ENCODE peak calls at places on chromosomes 3 and 15, in four cellular contexts. V, E, H and O are unnamed samples.
A peak's percentile ranks its signal among the peaks of the same experiment; 100 is the strongest.

GRCh38 chr15:68640791-68641331 is 62.1 kb downstream of the CORO2B start:
- DNase-seq in V (no peak), E (no peak), H (no peak), O (no peak)

GRCh38 chr3:82802501-82802900 is 1041.1 kb upstream of the GBE1 start:
- DNase-seq in V (no peak), E (no peak), H (no peak), O (no peak)

GRCh38 chr3:105369501-105370371 is 3.0 kb downstream of the ALCAM start:
- DNase-seq in V (no peak), E (peak; percentile 47), H (peak; percentile 53), O (peak; percentile 49)

GRCh38 chr15:51759557-51760070 is 8.2 kb downstream of the TMOD2 start:
- DNase-seq in V (peak; percentile 41), E (no peak), H (no peak), O (peak; percentile 6)

GRCh38 chr3:4827767-4828166 is 151.5 kb upstream of the BHLHE40 start:
- DNase-seq in V (no peak), E (no peak), H (no peak), O (no peak)

GRCh38 chr15:62173215-62173614 is 8.1 kb upstream of the C2CD4B start:
- DNase-seq in V (no peak), E (no peak), H (no peak), O (no peak)

GRCh38 chr3:43709022-43709421 is 18.3 kb downstream of the ABHD5 start:
- DNase-seq in V (no peak), E (no peak), H (no peak), O (peak; percentile 63)

GRCh38 chr15:62482715-62483429 is 317.8 kb upstream of the C2CD4B start:
- DNase-seq in V (peak; percentile 35), E (peak; percentile 74), H (peak; percentile 75), O (peak; percentile 48)

GRCh38 chr15:28876131-28876844 is 9.5 kb upstream of the APBA2 start:
- DNase-seq in V (no peak), E (no peak), H (no peak), O (no peak)

GRCh38 chr3:156599475-156599874 is 44.6 kb upstream of the SSR3 start:
- DNase-seq in V (peak; percentile 40), E (no peak), H (no peak), O (no peak)

GRCh38 chr3:22471557-22471956 is 720.5 kb upstream of the ZNF385D start:
- DNase-seq in V (no peak), E (no peak), H (no peak), O (no peak)

GRCh38 chr3:157353657-157354056 is 83.0 kb upstream of the PTX3 start:
- DNase-seq in V (no peak), E (no peak), H (no peak), O (no peak)

GRCh38 chr3:69774029-69774428 is 34.8 kb downstream of the MITF start:
- DNase-seq in V (no peak), E (no peak), H (no peak), O (no peak)

GRCh38 chr3:137769321-137770065 is 5.4 kb downstream of the SOX14 start:
- DNase-seq in V (no peak), E (peak; percentile 15), H (no peak), O (no peak)

GRCh38 chr3:51975857-51976549 is 1.1 kb downstream of the ABHD14A start:
- DNase-seq in V (peak; percentile 65), E (peak; percentile 89), H (no peak), O (peak; percentile 50)

GRCh38 chr3:165852710-165853109 is 15.5 kb upstream of the BCHE start:
- DNase-seq in V (no peak), E (no peak), H (no peak), O (no peak)

GRCh38 chr15:83248151-83248851 is 36.2 kb downstream of the BNC1 start:
- DNase-seq in V (peak; percentile 26), E (peak; percentile 33), H (peak; percentile 24), O (peak; percentile 55)

GRCh38 chr15:84112025-84112424 is 123.5 kb upstream of the GOLGA6L4 start:
- DNase-seq in V (peak; percentile 22), E (no peak), H (no peak), O (no peak)

GRCh38 chr3:107956991-107957467 is 133.8 kb downstream of the CD47 start:
- DNase-seq in V (no peak), E (peak; percentile 25), H (no peak), O (no peak)

GRCh38 chr3:27615555-27615954 is 106.6 kb downstream of the EOMES start:
- DNase-seq in V (no peak), E (no peak), H (no peak), O (no peak)

GRCh38 chr3:104437891-104438290 is 928.8 kb upstream of the ALCAM start:
- DNase-seq in V (no peak), E (no peak), H (no peak), O (no peak)

GRCh38 chr15:78810377-78811123 is 714 bp downstream of the ADAMTS7 start:
- DNase-seq in V (no peak), E (peak; percentile 85), H (no peak), O (no peak)

GRCh38 chr3:188472331-188472730 is 318.4 kb downstream of the LPP start:
- DNase-seq in V (no peak), E (no peak), H (no peak), O (no peak)

GRCh38 chr15:55289573-55290360 is at the start of gene RAB27A:
- DNase-seq in V (peak; percentile 90), E (peak; percentile 85), H (no peak), O (peak; percentile 64)

GRCh38 chr15:77702211-77702957 is 69.7 kb upstream of the LINGO1 start:
- DNase-seq in V (peak; percentile 55), E (no peak), H (no peak), O (no peak)

GRCh38 chr15:78263907-78264303 is 457 bp upstream of the DNAJA4 start:
- DNase-seq in V (no peak), E (no peak), H (no peak), O (no peak)

GRCh38 chr15:62474771-62475124 is 309.7 kb upstream of the C2CD4B start:
- DNase-seq in V (no peak), E (no peak), H (no peak), O (no peak)

GRCh38 chr3:107430214-107431047 is 53.2 kb downstream of the CCDC54 start:
- DNase-seq in V (no peak), E (peak; percentile 13), H (no peak), O (no peak)

DNA sequence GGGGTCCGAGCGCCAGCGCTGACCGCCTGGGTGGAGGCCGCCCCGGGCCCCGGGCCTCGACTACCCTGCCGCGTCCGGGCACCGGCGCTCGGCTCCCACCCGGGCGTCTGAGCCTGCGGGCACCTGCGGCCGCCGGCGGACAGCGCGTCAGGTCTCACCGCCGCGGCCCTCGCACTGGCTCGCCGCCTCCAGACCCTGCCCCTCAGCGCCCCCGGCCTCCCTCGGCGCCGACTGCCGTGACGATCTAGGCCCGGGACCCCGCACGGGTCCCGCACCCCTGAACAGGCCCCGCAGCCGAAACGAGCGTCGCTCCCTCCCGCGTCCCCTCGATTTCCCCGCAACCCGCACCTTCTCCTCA is 297 bp downstream of the PRC1 start:
- DNase-seq in V (peak; percentile 44), E (peak; percentile 62), H (no peak), O (no peak)
- TF ChIP-seq NFIC in V (no peak), E (no peak), H (no peak), O (no peak)

DNA sequence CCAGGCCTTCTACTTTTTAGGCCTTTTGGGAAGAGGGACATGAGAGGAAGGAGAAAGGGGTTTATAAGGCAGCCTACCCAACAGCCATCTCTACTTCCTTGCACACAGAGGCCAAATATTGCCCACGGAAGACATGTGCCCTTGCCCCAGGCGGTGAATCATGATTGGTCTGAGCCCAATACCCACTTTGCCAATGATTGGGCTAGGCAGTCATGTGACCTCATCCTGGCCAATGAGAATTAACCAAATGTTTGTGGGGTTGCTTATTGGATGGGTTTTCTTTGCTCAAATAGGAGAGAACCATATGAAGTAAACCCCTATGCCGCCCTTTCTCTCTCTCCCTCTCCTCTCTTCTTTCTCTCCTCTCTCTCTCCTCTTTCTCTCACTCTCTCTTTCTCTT is 42.1 kb upstream of the ATP1B3 start:
- DNase-seq in V (peak; percentile 60), E (no peak), H (no peak), O (no peak)
- TF ChIP-seq NFIC in V (no peak), E (no peak), H (no peak), O (no peak)

GRCh38 chr3:13708301-13708700 is 159.4 kb downstream of the FBLN2 start:
- DNase-seq in V (no peak), E (no peak), H (no peak), O (no peak)
- TF ChIP-seq NFIC in V (no peak), E (no peak), H (no peak), O (no peak)

GRCh38 chr15:71052356-71052755 is 62.9 kb upstream of the THSD4 start:
- DNase-seq in V (no peak), E (no peak), H (no peak), O (no peak)
- TF ChIP-seq NFIC in V (no peak), E (peak; percentile 16), H (no peak), O (no peak)

DNA sequence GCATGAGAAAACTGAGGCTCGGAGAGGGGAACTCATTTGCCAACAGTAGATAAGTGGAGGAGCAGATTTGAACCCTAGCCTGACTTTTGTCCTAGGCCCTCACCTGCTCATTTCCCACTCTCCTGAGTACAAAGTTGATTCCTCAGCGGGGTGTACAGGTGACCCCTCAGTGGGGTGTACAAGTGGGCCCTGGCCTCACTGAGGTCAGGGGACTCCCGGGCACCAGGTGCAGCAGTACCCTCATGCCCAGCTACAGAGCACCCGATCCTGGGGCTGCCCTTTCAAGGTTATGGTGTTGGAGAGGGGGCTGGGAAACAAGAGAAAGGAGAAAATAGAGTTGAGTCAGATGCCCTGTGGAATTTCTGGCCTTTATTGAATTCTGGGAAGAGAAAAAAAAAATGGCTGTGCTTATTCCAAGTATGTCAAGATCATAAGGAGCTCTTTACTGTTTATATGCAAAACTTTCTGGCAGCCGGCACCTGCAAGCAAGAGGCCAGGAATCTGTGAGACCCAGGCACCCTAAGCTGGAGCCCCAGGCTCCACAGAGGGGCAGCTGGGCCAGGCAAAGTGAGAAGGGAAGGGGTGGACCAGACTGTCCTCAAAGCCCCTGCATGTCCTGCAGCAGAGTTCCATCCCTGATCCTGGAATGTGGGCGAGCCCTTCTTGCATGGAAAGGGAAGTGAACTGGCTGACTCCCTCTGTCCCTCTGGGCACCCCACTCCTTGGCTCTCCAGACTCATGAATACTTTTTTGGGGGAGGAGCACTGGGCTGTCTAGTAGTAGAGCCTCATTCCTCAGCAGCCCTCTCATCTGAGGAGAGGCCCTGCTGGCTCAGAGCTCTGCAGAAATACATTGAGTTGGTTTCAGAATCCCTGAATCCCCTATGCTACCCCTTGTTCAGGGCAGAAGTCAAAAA is 43.1 kb downstream of the AMOTL2 start:
- DNase-seq in V (no peak), E (no peak), H (no peak), O (no peak)
- TF ChIP-seq NFIC in V (no peak), E (peak; percentile 48), H (no peak), O (no peak)

DNA sequence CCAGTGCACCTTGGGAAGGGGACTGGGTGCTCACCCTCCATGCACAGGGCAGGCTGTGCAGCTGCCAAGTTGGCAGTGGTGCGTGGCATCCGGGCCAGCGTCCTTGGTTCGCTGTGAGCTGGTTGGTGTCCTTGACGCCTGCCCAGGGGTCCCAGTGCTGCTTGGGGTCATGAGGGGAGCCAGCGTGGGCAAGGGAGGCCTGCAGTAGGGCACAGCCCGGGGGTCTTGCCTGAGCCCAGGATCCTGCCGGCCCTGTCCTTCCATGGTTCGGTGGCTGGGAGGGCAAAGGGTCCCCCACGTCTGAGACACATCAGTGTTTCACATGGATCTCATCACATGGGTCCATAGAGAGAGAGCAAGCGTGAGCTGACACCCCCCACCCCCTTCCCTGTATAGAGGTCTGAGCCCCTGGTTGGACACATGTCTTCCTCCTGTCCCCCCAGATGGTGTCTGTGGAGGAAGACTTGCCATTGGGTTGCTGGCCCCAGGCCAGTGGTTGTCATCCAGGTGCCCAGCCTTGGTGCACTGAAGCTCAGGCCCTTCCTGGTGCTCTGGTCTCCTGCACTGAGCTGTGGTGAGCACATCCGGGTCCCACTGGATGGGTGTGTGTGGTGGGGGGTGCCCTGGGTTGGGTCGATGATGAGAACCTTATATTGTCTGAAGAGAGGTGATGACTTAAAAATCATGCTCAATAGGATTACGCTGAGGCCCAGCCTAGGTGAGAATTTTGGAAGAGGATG is 232.3 kb downstream of the SNRPN start:
- DNase-seq in V (no peak), E (no peak), H (no peak), O (no peak)
- TF ChIP-seq NFIC in V (no peak), E (no peak), H (no peak), O (no peak)

GRCh38 chr3:13414040-13414729 is 5.9 kb downstream of the NUP210 start:
- DNase-seq in V (no peak), E (no peak), H (peak; percentile 89), O (no peak)
- TF ChIP-seq NFIC in V (no peak), E (no peak), H (no peak), O (no peak)